ENCODE peak calls at places on chromosomes 7 and 10, in five cellular contexts. One of them, this sample, is unnamed. For H3K9me3, the result is how much of the 10 kb centered on the place peaks cover.

GRCh38 chr7:139776486-139777303 is 1.1 kb downstream of the HIPK2 start:
- DNase-seq in stomach: no peak
- DNase-seq in cardiac muscle cell: peak
- DNase-seq in kidney: no peak
- DNase-seq in colonic mucosa: peak
- DNase-seq in this sample: peak

GRCh38 chr7:41967156-41967555 is 264.3 kb upstream of the INHBA start:
- DNase-seq in stomach: no peak
- DNase-seq in cardiac muscle cell: peak
- DNase-seq in kidney: no peak
- DNase-seq in colonic mucosa: no peak
- DNase-seq in this sample: no peak

GRCh38 chr10:3548096-3548495 is 236.9 kb downstream of the KLF6 start:
- DNase-seq in stomach: no peak
- DNase-seq in cardiac muscle cell: peak
- DNase-seq in kidney: no peak
- DNase-seq in colonic mucosa: no peak
- DNase-seq in this sample: no peak

GRCh38 chr7:133571066-133571465 is 318.2 kb downstream of the EXOC4 start:
- DNase-seq in stomach: no peak
- DNase-seq in cardiac muscle cell: peak
- DNase-seq in kidney: no peak
- DNase-seq in colonic mucosa: no peak
- DNase-seq in this sample: no peak

GRCh38 chr10:4736183-4736582 is 89.8 kb upstream of the AKR1E2 start:
- DNase-seq in stomach: no peak
- DNase-seq in cardiac muscle cell: no peak
- DNase-seq in kidney: no peak
- DNase-seq in colonic mucosa: no peak
- DNase-seq in this sample: no peak

GRCh38 chr10:4939224-4940072 is 23.8 kb upstream of the AKR1C1 start:
- DNase-seq in stomach: no peak
- DNase-seq in cardiac muscle cell: no peak
- DNase-seq in kidney: no peak
- DNase-seq in colonic mucosa: no peak
- DNase-seq in this sample: no peak

GRCh38 chr7:21898265-21898930 is 47.3 kb downstream of the CDCA7L start:
- DNase-seq in stomach: no peak
- DNase-seq in cardiac muscle cell: no peak
- DNase-seq in kidney: no peak
- DNase-seq in colonic mucosa: no peak
- DNase-seq in this sample: no peak

GRCh38 chr10:60989400-60989876 is 45.5 kb upstream of the RHOBTB1 start:
- DNase-seq in stomach: peak
- DNase-seq in cardiac muscle cell: no peak
- DNase-seq in kidney: no peak
- DNase-seq in colonic mucosa: no peak
- DNase-seq in this sample: no peak

DNA sequence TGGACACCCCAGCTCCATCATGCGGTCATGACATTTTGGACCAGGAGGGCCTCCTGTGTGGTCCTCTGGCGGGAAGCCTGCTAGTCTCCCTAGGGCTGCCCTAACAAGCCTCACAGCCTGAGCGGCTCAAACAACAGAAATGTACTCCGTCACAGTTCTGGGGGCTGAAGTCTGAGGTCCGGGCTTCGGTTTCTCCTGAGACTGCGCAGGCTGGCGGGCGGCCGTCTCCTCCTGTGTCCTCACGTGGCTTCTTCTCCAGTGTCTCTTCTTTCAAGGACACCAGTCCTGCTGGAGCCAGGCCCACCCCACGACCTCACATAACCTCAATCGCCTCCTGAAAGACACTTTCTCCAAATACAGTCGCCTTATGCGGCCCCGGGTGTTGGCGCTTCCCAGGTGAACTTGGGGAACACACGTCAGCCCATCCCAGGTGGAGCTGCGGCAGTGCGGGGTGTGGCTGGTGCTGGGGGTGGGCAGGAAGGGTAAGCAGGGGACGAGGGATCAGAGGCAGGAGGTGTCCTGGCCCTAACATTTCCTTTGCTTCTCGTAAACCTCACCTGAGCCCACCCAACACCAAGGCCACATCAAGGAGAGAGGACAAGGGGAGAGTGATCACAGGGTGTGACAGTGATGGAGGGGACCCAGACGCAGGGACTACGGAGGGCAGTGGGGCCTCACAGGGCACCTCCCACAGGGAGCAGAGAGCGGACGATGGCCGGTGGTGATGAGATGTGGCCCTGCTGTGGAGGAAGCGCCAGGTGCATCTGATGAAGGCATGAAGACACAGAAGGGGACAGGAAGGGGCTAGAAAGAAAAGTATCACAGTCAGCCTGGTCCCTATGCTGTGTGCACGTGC is 580.6 kb downstream of the PTPRN2 start:
- DNase-seq in stomach: no peak
- DNase-seq in cardiac muscle cell: no peak
- DNase-seq in kidney: peak
- DNase-seq in colonic mucosa: no peak
- DNase-seq in this sample: no peak
- H3K9me3 ChIP-seq in stomach: under half
- H3K9me3 ChIP-seq in cardiac muscle cell: under half
- H3K9me3 ChIP-seq in kidney: under half
- H3K9me3 ChIP-seq in colonic mucosa: under half
- H3K9me3 ChIP-seq in this sample: under half

GRCh38 chr7:32524631-32525030 is 29.3 kb downstream of the AVL9 start:
- DNase-seq in stomach: no peak
- DNase-seq in cardiac muscle cell: no peak
- DNase-seq in kidney: no peak
- DNase-seq in colonic mucosa: no peak
- DNase-seq in this sample: no peak
- H3K9me3 ChIP-seq in stomach: under half
- H3K9me3 ChIP-seq in cardiac muscle cell: under half
- H3K9me3 ChIP-seq in kidney: under half
- H3K9me3 ChIP-seq in colonic mucosa: under half
- H3K9me3 ChIP-seq in this sample: under half

GRCh38 chr10:74036474-74036873 is 38.6 kb downstream of the VCL start:
- DNase-seq in stomach: no peak
- DNase-seq in cardiac muscle cell: no peak
- DNase-seq in kidney: no peak
- DNase-seq in colonic mucosa: no peak
- DNase-seq in this sample: no peak

GRCh38 chr10:74034301-74034700 is 36.4 kb downstream of the VCL start:
- DNase-seq in stomach: no peak
- DNase-seq in cardiac muscle cell: no peak
- DNase-seq in kidney: no peak
- DNase-seq in colonic mucosa: no peak
- DNase-seq in this sample: no peak

GRCh38 chr10:74035324-74035723 is 37.4 kb downstream of the VCL start:
- DNase-seq in stomach: no peak
- DNase-seq in cardiac muscle cell: peak
- DNase-seq in kidney: no peak
- DNase-seq in colonic mucosa: no peak
- DNase-seq in this sample: no peak

GRCh38 chr10:74032900-74033655 is 35.2 kb downstream of the VCL start:
- DNase-seq in stomach: no peak
- DNase-seq in cardiac muscle cell: no peak
- DNase-seq in kidney: no peak
- DNase-seq in colonic mucosa: no peak
- DNase-seq in this sample: no peak

DNA sequence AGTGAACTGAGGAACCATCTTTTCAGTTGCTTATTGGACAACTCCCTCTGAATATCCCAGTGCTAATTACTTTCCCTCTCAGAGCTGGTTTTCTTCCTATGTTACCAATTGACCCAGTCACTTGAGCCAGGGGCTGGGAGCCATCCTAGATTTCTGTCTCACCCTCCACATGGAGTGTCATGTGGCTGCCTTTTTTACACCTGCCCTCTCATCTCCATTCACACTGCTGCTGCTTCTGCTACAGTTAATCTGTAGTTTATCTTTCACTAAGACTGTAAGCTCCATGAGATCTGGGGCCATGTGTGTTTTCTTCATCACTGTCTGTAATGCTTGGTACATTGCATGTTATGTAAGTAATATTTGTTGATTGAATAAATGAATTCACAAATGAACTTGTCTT is 35.8 kb downstream of the VCL start:
- DNase-seq in stomach: no peak
- DNase-seq in cardiac muscle cell: no peak
- DNase-seq in kidney: no peak
- DNase-seq in colonic mucosa: no peak
- DNase-seq in this sample: no peak
- H3K9me3 ChIP-seq in stomach: under half
- H3K9me3 ChIP-seq in cardiac muscle cell: under half
- H3K9me3 ChIP-seq in kidney: under half
- H3K9me3 ChIP-seq in colonic mucosa: under half
- H3K9me3 ChIP-seq in this sample: under half

GRCh38 chr10:51238987-51239386 is 164.7 kb downstream of the PRKG1 start:
- DNase-seq in stomach: no peak
- DNase-seq in cardiac muscle cell: no peak
- DNase-seq in kidney: no peak
- DNase-seq in colonic mucosa: no peak
- DNase-seq in this sample: no peak
- H3K9me3 ChIP-seq in stomach: under half
- H3K9me3 ChIP-seq in cardiac muscle cell: under half
- H3K9me3 ChIP-seq in kidney: under half
- H3K9me3 ChIP-seq in colonic mucosa: under half
- H3K9me3 ChIP-seq in this sample: under half

DNA sequence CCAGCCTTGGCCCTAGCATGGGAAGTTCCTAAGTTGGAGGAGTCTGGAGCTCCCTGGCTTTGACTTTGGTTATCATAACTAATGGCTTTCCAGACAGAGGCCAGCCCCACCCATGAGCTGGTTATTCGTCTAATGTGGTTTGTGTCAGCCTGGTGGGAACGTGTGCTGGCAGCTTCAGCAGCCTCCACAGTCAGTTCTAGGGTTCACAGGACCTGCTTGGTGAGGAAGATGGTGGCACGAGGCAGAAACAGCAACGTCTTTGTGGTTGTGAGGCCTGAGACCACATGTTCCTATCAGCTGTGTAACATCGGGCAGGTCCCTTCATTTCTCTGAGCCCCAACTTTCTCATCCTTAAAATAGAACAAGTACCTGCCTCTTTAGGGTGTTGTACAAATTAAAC is 103.0 kb downstream of the PAXIP1 start:
- DNase-seq in stomach: no peak
- DNase-seq in cardiac muscle cell: no peak
- DNase-seq in kidney: no peak
- DNase-seq in colonic mucosa: no peak
- DNase-seq in this sample: no peak
- H3K9me3 ChIP-seq in stomach: under half
- H3K9me3 ChIP-seq in cardiac muscle cell: under half
- H3K9me3 ChIP-seq in kidney: under half
- H3K9me3 ChIP-seq in colonic mucosa: under half
- H3K9me3 ChIP-seq in this sample: under half

GRCh38 chr7:15417341-15417988 is 144.3 kb downstream of the AGMO start:
- DNase-seq in stomach: no peak
- DNase-seq in cardiac muscle cell: no peak
- DNase-seq in kidney: no peak
- DNase-seq in colonic mucosa: no peak
- DNase-seq in this sample: no peak
- H3K9me3 ChIP-seq in stomach: under half
- H3K9me3 ChIP-seq in cardiac muscle cell: under half
- H3K9me3 ChIP-seq in kidney: under half
- H3K9me3 ChIP-seq in colonic mucosa: under half
- H3K9me3 ChIP-seq in this sample: under half

GRCh38 chr7:99540542-99540941 is 11.4 kb downstream of the FAM200A start:
- DNase-seq in stomach: no peak
- DNase-seq in cardiac muscle cell: no peak
- DNase-seq in kidney: peak
- DNase-seq in colonic mucosa: no peak
- DNase-seq in this sample: no peak
- H3K9me3 ChIP-seq in stomach: half or more
- H3K9me3 ChIP-seq in cardiac muscle cell: under half
- H3K9me3 ChIP-seq in kidney: under half
- H3K9me3 ChIP-seq in colonic mucosa: under half
- H3K9me3 ChIP-seq in this sample: under half

This sample was measured in Caco-2.